ENCODE peak calls at places on chromosome 14, in ten cellular contexts. One of them, this sample, is unnamed.

GRCh38 chr14:22982477-22983245 is at the start of gene AJUBA:
- DNase-seq in fibroblast of lung: peak; percentile 92
- DNase-seq in NT2/D1: no peak
- DNase-seq in kidney: peak; percentile 93
- DNase-seq in right cardiac atrium: peak; percentile 97
- DNase-seq in PC-3: peak; percentile 90
- DNase-seq in body of pancreas: peak; percentile 86
- DNase-seq in Caco-2: peak; percentile 94
- DNase-seq in mammary epithelial cell: peak; percentile 92
- DNase-seq in upper lobe of left lung: peak; percentile 92
- DNase-seq in this sample: peak; percentile 92

GRCh38 chr14:61438860-61439765 is 117.7 kb downstream of the PRKCH start:
- DNase-seq in kidney: peak; percentile 73
- DNase-seq in upper lobe of left lung: no peak
- DNase-seq in PC-3: peak; percentile 96
- DNase-seq in fibroblast of lung: peak; percentile 34
- DNase-seq in body of pancreas: peak; percentile 48
- DNase-seq in NT2/D1: no peak
- DNase-seq in Caco-2: peak; percentile 75
- DNase-seq in mammary epithelial cell: peak; percentile 43
- DNase-seq in right cardiac atrium: peak; percentile 80
- DNase-seq in this sample: peak; percentile 57

GRCh38 chr14:55731881-55732498 is 152.0 kb downstream of the KTN1 start:
- DNase-seq in fibroblast of lung: peak; percentile 47
- DNase-seq in PC-3: peak; percentile 80
- DNase-seq in body of pancreas: peak; percentile 63
- DNase-seq in NT2/D1: no peak
- DNase-seq in kidney: no peak
- DNase-seq in upper lobe of left lung: no peak
- DNase-seq in right cardiac atrium: peak; percentile 61
- DNase-seq in mammary epithelial cell: no peak
- DNase-seq in Caco-2: peak; percentile 45
- DNase-seq in this sample: peak; percentile 64

GRCh38 chr14:76426161-76426696 is 50.3 kb downstream of the ESRRB start:
- DNase-seq in NT2/D1: no peak
- DNase-seq in fibroblast of lung: no peak
- DNase-seq in right cardiac atrium: no peak
- DNase-seq in upper lobe of left lung: no peak
- DNase-seq in kidney: no peak
- DNase-seq in PC-3: peak; percentile 5
- DNase-seq in body of pancreas: no peak
- DNase-seq in mammary epithelial cell: no peak
- DNase-seq in Caco-2: no peak
- DNase-seq in this sample: no peak

GRCh38 chr14:73344304-73344703 is 107.0 kb downstream of the PAPLN start:
- DNase-seq in body of pancreas: no peak
- DNase-seq in Caco-2: no peak
- DNase-seq in PC-3: no peak
- DNase-seq in NT2/D1: no peak
- DNase-seq in kidney: no peak
- DNase-seq in fibroblast of lung: peak; percentile 16
- DNase-seq in mammary epithelial cell: no peak
- DNase-seq in right cardiac atrium: no peak
- DNase-seq in upper lobe of left lung: no peak
- DNase-seq in this sample: no peak

GRCh38 chr14:93089501-93090269 is 26.0 kb downstream of the ITPK1 start:
- DNase-seq in NT2/D1: no peak
- DNase-seq in fibroblast of lung: no peak
- DNase-seq in upper lobe of left lung: no peak
- DNase-seq in kidney: peak; percentile 57
- DNase-seq in right cardiac atrium: peak; percentile 53
- DNase-seq in PC-3: no peak
- DNase-seq in body of pancreas: no peak
- DNase-seq in Caco-2: no peak
- DNase-seq in mammary epithelial cell: no peak
- DNase-seq in this sample: no peak

GRCh38 chr14:69312608-69313007 is 52.6 kb downstream of the GALNT16 start:
- DNase-seq in NT2/D1: no peak
- DNase-seq in fibroblast of lung: no peak
- DNase-seq in mammary epithelial cell: no peak
- DNase-seq in upper lobe of left lung: no peak
- DNase-seq in kidney: peak; percentile 26
- DNase-seq in right cardiac atrium: no peak
- DNase-seq in PC-3: no peak
- DNase-seq in body of pancreas: no peak
- DNase-seq in Caco-2: no peak
- DNase-seq in this sample: no peak

GRCh38 chr14:67722293-67722692 is 20.6 kb downstream of the RDH12 start:
- DNase-seq in NT2/D1: no peak
- DNase-seq in right cardiac atrium: peak; percentile 92
- DNase-seq in fibroblast of lung: peak; percentile 50
- DNase-seq in Caco-2: no peak
- DNase-seq in mammary epithelial cell: peak; percentile 9
- DNase-seq in PC-3: no peak
- DNase-seq in body of pancreas: peak; percentile 64
- DNase-seq in kidney: peak; percentile 74
- DNase-seq in upper lobe of left lung: no peak
- DNase-seq in this sample: peak; percentile 75

GRCh38 chr14:100526057-100526456 is 61.2 kb downstream of the BEGAIN start:
- DNase-seq in mammary epithelial cell: no peak
- DNase-seq in NT2/D1: no peak
- DNase-seq in PC-3: no peak
- DNase-seq in upper lobe of left lung: no peak
- DNase-seq in right cardiac atrium: no peak
- DNase-seq in body of pancreas: no peak
- DNase-seq in kidney: peak; percentile 21
- DNase-seq in fibroblast of lung: no peak
- DNase-seq in Caco-2: no peak
- DNase-seq in this sample: no peak

GRCh38 chr14:99729991-99730875 is 46.1 kb downstream of the CYP46A1 start:
- DNase-seq in PC-3: peak; percentile 76
- DNase-seq in upper lobe of left lung: peak; percentile 97
- DNase-seq in Caco-2: peak; percentile 92
- DNase-seq in NT2/D1: peak; percentile 62
- DNase-seq in right cardiac atrium: peak; percentile 91
- DNase-seq in kidney: peak; percentile 87
- DNase-seq in mammary epithelial cell: no peak
- DNase-seq in body of pancreas: peak; percentile 85
- DNase-seq in fibroblast of lung: no peak
- DNase-seq in this sample: peak; percentile 87

GRCh38 chr14:95314609-95315008 is 5.1 kb downstream of the CLMN start:
- DNase-seq in NT2/D1: no peak
- DNase-seq in kidney: no peak
- DNase-seq in right cardiac atrium: peak; percentile 62
- DNase-seq in body of pancreas: no peak
- DNase-seq in PC-3: peak; percentile 84
- DNase-seq in upper lobe of left lung: no peak
- DNase-seq in mammary epithelial cell: peak; percentile 92
- DNase-seq in fibroblast of lung: peak; percentile 9
- DNase-seq in Caco-2: no peak
- DNase-seq in this sample: peak; percentile 36

GRCh38 chr14:92534863-92535654 is 21.5 kb downstream of the RIN3 start:
- DNase-seq in Caco-2: no peak
- DNase-seq in kidney: no peak
- DNase-seq in upper lobe of left lung: no peak
- DNase-seq in NT2/D1: no peak
- DNase-seq in body of pancreas: no peak
- DNase-seq in mammary epithelial cell: no peak
- DNase-seq in fibroblast of lung: no peak
- DNase-seq in PC-3: no peak
- DNase-seq in right cardiac atrium: no peak
- DNase-seq in this sample: no peak

GRCh38 chr14:51620036-51620435 is 31.7 kb upstream of the FRMD6 start:
- DNase-seq in kidney: no peak
- DNase-seq in upper lobe of left lung: no peak
- DNase-seq in NT2/D1: no peak
- DNase-seq in body of pancreas: no peak
- DNase-seq in mammary epithelial cell: no peak
- DNase-seq in right cardiac atrium: no peak
- DNase-seq in fibroblast of lung: no peak
- DNase-seq in Caco-2: no peak
- DNase-seq in PC-3: no peak
- DNase-seq in this sample: no peak
- H3K4me1 ChIP-seq in kidney: peaks cover 2% of the 10 kb centered on the region
- H3K4me1 ChIP-seq in upper lobe of left lung: no peaks in the 10 kb centered on the region
- H3K4me1 ChIP-seq in NT2/D1: no peaks in the 10 kb centered on the region
- H3K4me1 ChIP-seq in body of pancreas: peaks cover 13% of the 10 kb centered on the region
- H3K4me1 ChIP-seq in mammary epithelial cell: peaks cover 21% of the 10 kb centered on the region
- H3K4me1 ChIP-seq in right cardiac atrium: no peaks in the 10 kb centered on the region
- H3K4me1 ChIP-seq in fibroblast of lung: peaks cover 26% of the 10 kb centered on the region
- H3K4me1 ChIP-seq in Caco-2: peaks cover 27% of the 10 kb centered on the region
- H3K4me1 ChIP-seq in PC-3: peaks cover 23% of the 10 kb centered on the region
- H3K4me1 ChIP-seq in this sample: no peaks in the 10 kb centered on the region

GRCh38 chr14:97878727-97879126 is 1081.5 kb downstream of the VRK1 start:
- DNase-seq in PC-3: peak; percentile 49
- DNase-seq in fibroblast of lung: no peak
- DNase-seq in Caco-2: no peak
- DNase-seq in right cardiac atrium: no peak
- DNase-seq in upper lobe of left lung: no peak
- DNase-seq in NT2/D1: no peak
- DNase-seq in body of pancreas: no peak
- DNase-seq in kidney: no peak
- DNase-seq in mammary epithelial cell: no peak
- DNase-seq in this sample: peak; percentile 1
- H3K9me3 ChIP-seq in PC-3: no peaks in the 10 kb centered on the region
- H3K9me3 ChIP-seq in fibroblast of lung: no peaks in the 10 kb centered on the region
- H3K9me3 ChIP-seq in Caco-2: no peaks in the 10 kb centered on the region
- H3K9me3 ChIP-seq in right cardiac atrium: no peaks in the 10 kb centered on the region
- H3K9me3 ChIP-seq in upper lobe of left lung: no peaks in the 10 kb centered on the region
- H3K9me3 ChIP-seq in NT2/D1: no peaks in the 10 kb centered on the region
- H3K9me3 ChIP-seq in body of pancreas: no peaks in the 10 kb centered on the region
- H3K9me3 ChIP-seq in kidney: no peaks in the 10 kb centered on the region
- H3K9me3 ChIP-seq in mammary epithelial cell: no peaks in the 10 kb centered on the region
- H3K9me3 ChIP-seq in this sample: no peaks in the 10 kb centered on the region

GRCh38 chr14:103132381-103133212 is 9.3 kb downstream of the TNFAIP2 start:
- DNase-seq in PC-3: no peak
- DNase-seq in kidney: peak; percentile 71
- DNase-seq in fibroblast of lung: no peak
- DNase-seq in upper lobe of left lung: no peak
- DNase-seq in right cardiac atrium: peak; percentile 66
- DNase-seq in Caco-2: no peak
- DNase-seq in NT2/D1: no peak
- DNase-seq in body of pancreas: peak; percentile 78
- DNase-seq in mammary epithelial cell: no peak
- DNase-seq in this sample: no peak

GRCh38 chr14:103130017-103130764 is 6.9 kb downstream of the TNFAIP2 start:
- DNase-seq in body of pancreas: peak; percentile 4
- DNase-seq in right cardiac atrium: peak; percentile 50
- DNase-seq in kidney: peak; percentile 74
- DNase-seq in PC-3: no peak
- DNase-seq in mammary epithelial cell: no peak
- DNase-seq in Caco-2: no peak
- DNase-seq in NT2/D1: no peak
- DNase-seq in fibroblast of lung: no peak
- DNase-seq in upper lobe of left lung: peak; percentile 64
- DNase-seq in this sample: no peak

GRCh38 chr14:103133213-103134140 is 10.2 kb downstream of the TNFAIP2 start:
- DNase-seq in right cardiac atrium: peak; percentile 30
- DNase-seq in NT2/D1: no peak
- DNase-seq in kidney: no peak
- DNase-seq in upper lobe of left lung: no peak
- DNase-seq in fibroblast of lung: no peak
- DNase-seq in mammary epithelial cell: no peak
- DNase-seq in body of pancreas: peak; percentile 15
- DNase-seq in PC-3: no peak
- DNase-seq in Caco-2: no peak
- DNase-seq in this sample: no peak

GRCh38 chr14:103130965-103131364 is 7.7 kb downstream of the TNFAIP2 start:
- DNase-seq in right cardiac atrium: peak; percentile 75
- DNase-seq in fibroblast of lung: peak; percentile 69
- DNase-seq in kidney: peak; percentile 92
- DNase-seq in upper lobe of left lung: no peak
- DNase-seq in body of pancreas: peak; percentile 47
- DNase-seq in mammary epithelial cell: peak; percentile 85
- DNase-seq in NT2/D1: no peak
- DNase-seq in Caco-2: no peak
- DNase-seq in PC-3: peak; percentile 65
- DNase-seq in this sample: peak; percentile 92

GRCh38 chr14:103131580-103131979 is 8.3 kb downstream of the TNFAIP2 start:
- DNase-seq in kidney: peak; percentile 64
- DNase-seq in NT2/D1: no peak
- DNase-seq in mammary epithelial cell: no peak
- DNase-seq in Caco-2: no peak
- DNase-seq in upper lobe of left lung: no peak
- DNase-seq in fibroblast of lung: no peak
- DNase-seq in body of pancreas: peak; percentile 5
- DNase-seq in PC-3: no peak
- DNase-seq in right cardiac atrium: peak; percentile 53
- DNase-seq in this sample: no peak
- H3K4me1 ChIP-seq in kidney: peaks cover 51% of the 10 kb centered on the region
- H3K4me1 ChIP-seq in NT2/D1: peaks cover 17% of the 10 kb centered on the region
- H3K4me1 ChIP-seq in mammary epithelial cell: peaks cover 44% of the 10 kb centered on the region
- H3K4me1 ChIP-seq in Caco-2: peaks cover 7% of the 10 kb centered on the region
- H3K4me1 ChIP-seq in upper lobe of left lung: peaks cover 7% of the 10 kb centered on the region
- H3K4me1 ChIP-seq in fibroblast of lung: peaks cover 11% of the 10 kb centered on the region
- H3K4me1 ChIP-seq in body of pancreas: peaks cover 56% of the 10 kb centered on the region
- H3K4me1 ChIP-seq in PC-3: peaks cover 50% of the 10 kb centered on the region
- H3K4me1 ChIP-seq in right cardiac atrium: no peaks in the 10 kb centered on the region
- H3K4me1 ChIP-seq in this sample: peaks cover 6% of the 10 kb centered on the region

DNA sequence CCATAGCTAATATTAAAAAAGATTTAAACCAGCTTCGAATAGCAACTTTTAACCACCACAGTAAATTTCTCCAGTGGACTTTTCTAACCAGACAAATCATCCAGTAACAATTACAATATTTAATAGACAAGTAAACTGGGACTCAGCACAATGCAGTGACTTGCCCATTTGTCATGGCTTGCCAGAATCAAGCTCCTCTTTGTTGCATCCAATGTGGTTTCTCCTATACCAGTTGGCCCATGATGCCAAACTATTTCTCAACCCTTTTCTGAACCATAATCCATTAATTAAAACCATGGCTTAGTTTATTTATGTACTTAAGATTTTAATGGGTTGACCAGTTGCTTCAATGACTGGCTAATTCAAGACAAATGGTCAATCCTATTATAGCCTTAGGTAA is 64.4 kb downstream of the DIO2 start:
- DNase-seq in kidney: no peak
- DNase-seq in body of pancreas: no peak
- DNase-seq in upper lobe of left lung: no peak
- DNase-seq in mammary epithelial cell: peak; percentile 80
- DNase-seq in right cardiac atrium: no peak
- DNase-seq in Caco-2: no peak
- DNase-seq in PC-3: peak; percentile 13
- DNase-seq in NT2/D1: no peak
- DNase-seq in fibroblast of lung: no peak
- DNase-seq in this sample: no peak
- H3K9me3 ChIP-seq in kidney: no peaks in the 10 kb centered on the region
- H3K9me3 ChIP-seq in body of pancreas: no peaks in the 10 kb centered on the region
- H3K9me3 ChIP-seq in upper lobe of left lung: no peaks in the 10 kb centered on the region
- H3K9me3 ChIP-seq in mammary epithelial cell: no peaks in the 10 kb centered on the region
- H3K9me3 ChIP-seq in right cardiac atrium: no peaks in the 10 kb centered on the region
- H3K9me3 ChIP-seq in Caco-2: no peaks in the 10 kb centered on the region
- H3K9me3 ChIP-seq in PC-3: no peaks in the 10 kb centered on the region
- H3K9me3 ChIP-seq in NT2/D1: no peaks in the 10 kb centered on the region
- H3K9me3 ChIP-seq in fibroblast of lung: no peaks in the 10 kb centered on the region
- H3K9me3 ChIP-seq in this sample: no peaks in the 10 kb centered on the region